ENCODE peak calls at places on chromosomes 6 and 20, in seven cellular contexts. W is CD4-positive, alpha-beta T cell; C is Calu3; Y is PC-9; U is fibroblast of mammary gland; N is hepatocyte; E is BJ. H is an unnamed sample.

GRCh38 chr6:112691289-112691688 is 344.2 kb downstream of the RFPL4B start:
- DNase-seq in U (peak), N (peak), Y (peak), E (peak), C (peak), W (no peak), H (peak)

GRCh38 chr6:122202576-122203137 is 196.8 kb upstream of the HSF2 start:
- DNase-seq in W (no peak), E (no peak), C (peak), Y (no peak), N (no peak), U (no peak), H (no peak)

GRCh38 chr20:41574802-41575389 is 43.3 kb downstream of the CHD6 start:
- DNase-seq in Y (no peak), W (no peak), C (no peak), U (no peak), E (no peak), N (no peak), H (no peak)

GRCh38 chr6:132300323-132300949 is 100.8 kb downstream of the MOXD1 start:
- DNase-seq in Y (peak), C (peak), N (peak), W (no peak), E (no peak), U (peak), H (peak)

GRCh38 chr6:13615802-13616140 is 636 bp downstream of the NOL7 start:
- DNase-seq in W (peak), C (peak), E (no peak), Y (no peak), U (peak), N (peak), H (peak)

GRCh38 chr20:38275815-38276550 is 15.4 kb upstream of the KIAA1755 start:
- DNase-seq in Y (peak), N (no peak), W (no peak), E (peak), U (peak), C (peak), H (peak)

GRCh38 chr6:121951918-121952379 is 447.5 kb upstream of the HSF2 start:
- DNase-seq in W (no peak), C (no peak), N (peak), U (peak), Y (no peak), E (no peak), H (peak)

GRCh38 chr6:17032595-17033591 is 69.0 kb upstream of the STMND1 start:
- DNase-seq in E (peak), N (peak), W (no peak), U (peak), Y (peak), C (peak), H (peak)

GRCh38 chr20:33337531-33338165 is 54.6 kb downstream of the BPIFB1 start:
- DNase-seq in Y (no peak), C (no peak), U (no peak), N (no peak), E (no peak), W (no peak), H (no peak)

GRCh38 chr6:169959129-169960002 is 207.9 kb downstream of the ERMARD start:
- DNase-seq in U (no peak), Y (no peak), N (no peak), C (no peak), E (no peak), W (peak), H (no peak)

GRCh38 chr6:82840571-82840970 is 225.1 kb downstream of the UBE3D start:
- DNase-seq in E (no peak), C (no peak), U (no peak), W (no peak), Y (no peak), N (no peak), H (no peak)

GRCh38 chr6:13668291-13668928 is 43.2 kb downstream of the RANBP9 start:
- DNase-seq in N (no peak), C (no peak), U (peak), W (no peak), E (no peak), Y (no peak), H (peak)

GRCh38 chr6:44001318-44001868 is 125.9 kb downstream of the MRPL14 start:
- DNase-seq in E (no peak), U (no peak), W (no peak), Y (peak), N (peak), C (peak), H (no peak)

GRCh38 chr20:19828233-19828632 is 70.2 kb downstream of the RIN2 start:
- DNase-seq in Y (peak), U (peak), W (no peak), N (peak), C (no peak), E (no peak), H (no peak)

GRCh38 chr6:30037182-30037788 is 23.8 kb upstream of the POLR1H start:
- DNase-seq in E (no peak), Y (no peak), N (peak), C (no peak), U (peak), W (no peak), H (peak)

GRCh38 chr6:42428326-42429041 is 23.2 kb downstream of the TRERF1 start:
- DNase-seq in W (peak), N (no peak), U (peak), Y (no peak), E (no peak), C (no peak), H (peak)

GRCh38 chr6:150183966-150184365 is 41.1 kb downstream of the PPP1R14C start:
- DNase-seq in U (no peak), C (no peak), W (no peak), Y (no peak), N (no peak), E (no peak), H (no peak)

GRCh38 chr6:31877125-31877650 is 1.6 kb downstream of the SLC44A4 start:
- DNase-seq in U (no peak), Y (no peak), E (no peak), W (no peak), C (no peak), N (peak), H (no peak)

GRCh38 chr20:62596921-62597320 is 45.4 kb upstream of the SLCO4A1 start:
- DNase-seq in W (no peak), U (no peak), N (no peak), E (no peak), C (no peak), Y (no peak), H (no peak)

GRCh38 chr6:91812596-91813274 is 1225.9 kb upstream of the MAP3K7 start:
- DNase-seq in C (peak), Y (no peak), E (no peak), U (peak), W (no peak), N (no peak), H (no peak)

GRCh38 chr6:51866867-51867266 is 220.5 kb downstream of the PKHD1 start:
- DNase-seq in N (no peak), Y (no peak), U (no peak), E (no peak), C (no peak), W (no peak), H (no peak)

GRCh38 chr20:36542019-36542488 is 735 bp downstream of the MYL9 start:
- DNase-seq in C (peak), N (peak), E (no peak), Y (no peak), U (peak), W (no peak), H (peak)

GRCh38 chr6:123777554-123777953 is 26.1 kb upstream of the NKAIN2 start:
- DNase-seq in N (no peak), Y (no peak), W (no peak), C (no peak), E (no peak), U (peak), H (peak)
- TF ChIP-seq CTCF in N (peak), Y (peak), W (no peak), C (no peak), E (no peak), U (peak), H (peak)

DNA sequence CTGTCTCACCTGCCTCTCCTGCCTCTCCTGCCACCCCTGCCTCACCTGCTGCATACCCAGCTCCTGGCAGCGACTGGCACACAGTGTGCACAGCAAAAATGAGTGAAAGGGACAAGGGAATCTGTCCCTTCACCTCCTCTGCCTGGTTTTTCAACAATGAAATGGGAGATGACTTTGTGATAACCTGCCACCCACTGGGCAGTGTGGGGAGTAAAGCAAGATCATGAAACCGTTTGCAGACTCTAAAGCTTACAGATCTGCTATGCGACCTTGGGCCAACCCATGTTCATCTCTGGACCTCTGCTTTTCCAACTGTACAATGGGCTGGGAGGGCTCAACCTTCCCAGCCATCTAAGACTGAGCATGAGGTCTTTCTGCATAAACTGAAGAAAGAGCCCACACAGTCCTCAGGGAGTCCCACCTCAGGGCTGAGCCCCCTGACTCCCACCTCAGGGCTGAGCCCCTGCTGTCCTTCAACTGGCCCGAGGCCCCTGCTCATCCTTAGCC is 81.1 kb downstream of the RIPOR3 start:
- DNase-seq in U (no peak), W (no peak), Y (no peak), E (no peak), C (no peak), N (no peak), H (no peak)
- TF ChIP-seq CTCF in U (peak), W (no peak), Y (peak), E (peak), C (no peak), N (no peak), H (no peak)

GRCh38 chr6:166487148-166487547 is 99.3 kb downstream of the RAMACL start:
- DNase-seq in E (no peak), U (no peak), Y (no peak), C (no peak), W (no peak), N (no peak), H (no peak)

GRCh38 chr6:166489301-166490155 is 97.0 kb downstream of the RAMACL start:
- DNase-seq in Y (no peak), U (no peak), N (no peak), E (no peak), W (no peak), C (no peak), H (no peak)

GRCh38 chr6:166490671-166491500 is 95.6 kb downstream of the RAMACL start:
- DNase-seq in E (no peak), U (peak), C (peak), N (no peak), Y (peak), W (no peak), H (peak)

GRCh38 chr6:166488081-166488685 is 98.3 kb downstream of the RAMACL start:
- DNase-seq in N (no peak), W (peak), C (no peak), U (peak), E (no peak), Y (no peak), H (peak)

DNA sequence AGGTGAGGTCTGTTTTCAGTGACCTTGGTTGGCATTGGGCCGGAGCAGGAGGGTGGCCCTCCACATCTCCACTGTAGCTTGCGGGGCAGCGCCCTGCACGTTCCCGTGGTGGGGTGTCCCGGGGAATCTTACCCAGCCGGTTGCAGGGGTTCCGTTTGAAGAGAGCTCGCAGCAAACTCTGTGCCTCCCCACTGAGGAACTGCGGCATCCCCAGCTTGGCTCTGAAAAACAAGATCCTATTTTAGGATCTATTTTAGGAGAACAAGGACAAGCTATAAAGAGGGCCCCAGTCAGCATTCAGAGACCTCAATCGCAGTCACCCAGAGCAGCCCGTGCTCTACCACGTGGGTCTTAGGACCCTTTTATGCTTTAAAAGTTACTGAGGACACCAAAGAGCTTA is 97.8 kb downstream of the RAMACL start:
- DNase-seq in Y (no peak), N (no peak), E (no peak), C (no peak), U (no peak), W (no peak), H (no peak)
- TF ChIP-seq CTCF in Y (no peak), N (no peak), E (no peak), C (no peak), U (no peak), W (no peak), H (no peak)

GRCh38 chr6:95768539-95768938 is 191.2 kb downstream of the MANEA start:
- DNase-seq in Y (no peak), W (no peak), N (peak), E (no peak), U (no peak), C (peak), H (no peak)
- TF ChIP-seq CTCF in Y (no peak), W (no peak), N (no peak), E (no peak), U (no peak), C (no peak), H (no peak)

GRCh38 chr6:107132330-107132954 is 17.1 kb upstream of the BEND3 start:
- DNase-seq in C (peak), N (peak), Y (peak), E (no peak), U (peak), W (no peak), H (peak)
- TF ChIP-seq CTCF in C (peak), N (peak), Y (peak), E (peak), U (peak), W (peak), H (peak)

DNA sequence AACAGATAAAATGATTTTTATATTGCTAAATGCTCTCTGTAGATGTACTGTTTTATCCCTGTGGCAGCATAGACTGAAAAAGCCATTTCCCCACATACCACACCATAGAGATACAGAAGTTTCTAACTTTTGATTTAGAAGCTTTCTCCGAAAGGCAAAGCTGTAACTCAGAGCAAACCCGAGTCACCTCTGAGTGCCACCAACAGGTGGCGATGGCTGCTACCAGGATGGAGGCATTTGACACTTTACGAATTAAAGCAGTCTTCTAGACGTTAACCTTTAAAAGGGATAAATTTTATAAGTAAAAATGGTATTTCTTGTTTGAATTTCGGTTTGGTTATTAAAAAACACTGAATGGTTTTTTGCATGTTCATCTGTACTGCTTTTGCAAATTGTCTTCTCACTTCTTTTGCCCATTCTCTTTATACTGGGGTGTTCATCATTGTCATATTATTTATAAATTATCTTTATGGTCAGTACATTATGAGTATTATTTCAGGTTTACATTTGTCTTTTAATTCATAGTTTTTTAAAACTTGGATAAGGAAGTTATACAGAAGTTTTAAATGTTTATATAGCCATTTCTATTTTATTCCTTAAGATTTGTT is 201.0 kb upstream of the CEP162 start:
- DNase-seq in E (no peak), W (no peak), Y (no peak), U (peak), N (peak), C (peak), H (peak)
- TF ChIP-seq CTCF in E (peak), W (no peak), Y (peak), U (peak), N (peak), C (peak), H (peak)

H was measured in fibroblast of the aortic adventitia.